ENCODE peak calls at places on chromosomes 2 and 18, in four cellular contexts. Y is HepG2, C is K562, W is HCT116. M is an unnamed sample.

GRCh38 chr2:10532631-10533101 is 84.5 kb upstream of the ODC1 start:
- DNase-seq in Y (no peak), C (no peak), W (no peak), M (no peak)

GRCh38 chr2:42367835-42368234 is 6.8 kb upstream of the COX7A2L start:
- DNase-seq in Y (no peak), C (no peak), W (no peak), M (no peak)

GRCh38 chr18:4636957-4637356 is 181.8 kb upstream of the DLGAP1 start:
- DNase-seq in Y (no peak), C (no peak), W (no peak), M (no peak)

GRCh38 chr2:160427629-160428424 is 65.8 kb downstream of the RBMS1 start:
- DNase-seq in Y (no peak), C (no peak), W (no peak), M (no peak)

GRCh38 chr2:128690431-128690830 is 371.8 kb upstream of the HS6ST1 start:
- DNase-seq in Y (no peak), C (peak; percentile 77), W (no peak), M (no peak)

GRCh38 chr2:206392118-206392517 is 51.2 kb upstream of the ADAM23 start:
- DNase-seq in Y (peak; percentile 62), C (peak; percentile 53), W (peak; percentile 46), M (no peak)

GRCh38 chr2:226691265-226691664 is 108.4 kb downstream of the IRS1 start:
- DNase-seq in Y (peak; percentile 45), C (no peak), W (no peak), M (no peak)

GRCh38 chr2:75522543-75523312 is 38.0 kb downstream of the EVA1A start:
- DNase-seq in Y (peak; percentile 99), C (no peak), W (no peak), M (no peak)

GRCh38 chr2:165105911-165106310 is 97.9 kb downstream of the SCN3A start:
- DNase-seq in Y (no peak), C (no peak), W (no peak), M (no peak)

GRCh38 chr18:79588636-79589481 is 90.7 kb upstream of the CTDP1 start:
- DNase-seq in Y (peak; percentile 47), C (no peak), W (no peak), M (no peak)

GRCh38 chr18:75265872-75266271 is 55.3 kb downstream of the TSHZ1 start:
- DNase-seq in Y (no peak), C (no peak), W (no peak), M (no peak)

GRCh38 chr2:8259106-8259840 is 422.6 kb upstream of the ID2 start:
- DNase-seq in Y (no peak), C (no peak), W (no peak), M (no peak)

GRCh38 chr2:27885246-27885645 is 4.9 kb downstream of the RBKS start:
- DNase-seq in Y (no peak), C (no peak), W (no peak), M (no peak)

GRCh38 chr2:79887747-79888374 is 375.0 kb downstream of the CTNNA2 start:
- DNase-seq in Y (peak; percentile 61), C (peak; percentile 35), W (peak; percentile 31), M (peak; percentile 39)

GRCh38 chr2:73925853-73926492 is 707 bp upstream of the DGUOK start:
- DNase-seq in Y (no peak), C (no peak), W (no peak), M (no peak)

GRCh38 chr2:29580223-29580622 is 341.2 kb downstream of the ALK start:
- DNase-seq in Y (no peak), C (no peak), W (no peak), M (no peak)

GRCh38 chr2:232411901-232412629 is 5.4 kb downstream of the ALPG start:
- DNase-seq in Y (no peak), C (no peak), W (no peak), M (no peak)

GRCh38 chr2:69544951-69545350 is 98.6 kb downstream of the AAK1 start:
- DNase-seq in Y (no peak), C (no peak), W (no peak), M (no peak)
- TF ChIP-seq TCF7L2 in Y (no peak), C (no peak), W (no peak), M (no peak)

DNA sequence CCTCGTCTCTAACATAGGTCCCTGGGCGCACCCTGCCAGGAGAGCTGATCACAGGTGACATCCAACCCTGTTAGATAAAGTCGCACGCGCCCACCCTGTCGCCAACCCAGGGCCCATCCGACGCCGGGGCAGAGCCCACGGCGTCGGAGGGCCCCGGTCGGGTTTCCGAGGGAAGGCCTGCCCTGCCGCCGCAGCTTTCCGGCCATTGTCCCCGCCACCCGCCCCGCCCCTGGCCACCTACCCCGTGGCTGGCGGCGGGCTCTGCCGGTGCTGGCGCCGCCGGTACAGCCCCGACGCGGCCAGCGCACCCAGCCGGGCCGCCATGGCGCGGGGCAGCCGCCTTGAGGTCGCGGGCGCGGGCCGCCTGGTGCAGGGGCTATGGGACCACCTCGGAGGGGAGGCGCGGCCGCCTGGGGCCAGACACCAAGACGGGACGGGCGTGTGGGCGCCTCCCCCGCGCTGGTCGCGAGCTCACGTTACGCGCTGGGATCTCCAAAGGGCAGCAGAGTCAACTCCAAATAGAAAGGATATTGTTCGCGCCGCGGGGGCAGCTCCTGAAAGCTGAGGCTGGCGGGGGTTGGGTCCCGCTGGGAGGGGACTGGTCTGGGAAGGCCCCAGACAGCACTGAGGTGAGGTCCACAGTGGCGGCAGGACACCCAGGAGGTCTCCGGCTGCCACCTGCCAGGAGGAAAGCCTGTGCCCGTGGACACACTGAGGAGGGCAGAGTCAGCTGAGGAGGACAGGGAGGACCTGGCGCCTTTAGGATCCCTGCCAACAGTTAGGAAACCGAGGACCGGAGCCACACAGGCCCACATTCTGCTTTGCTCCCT is 11.1 kb downstream of the LIMS2 start:
- DNase-seq in Y (no peak), C (no peak), W (no peak), M (no peak)
- TF ChIP-seq SIN3A in Y (no peak), C (no peak), W (no peak), M (no peak)

DNA sequence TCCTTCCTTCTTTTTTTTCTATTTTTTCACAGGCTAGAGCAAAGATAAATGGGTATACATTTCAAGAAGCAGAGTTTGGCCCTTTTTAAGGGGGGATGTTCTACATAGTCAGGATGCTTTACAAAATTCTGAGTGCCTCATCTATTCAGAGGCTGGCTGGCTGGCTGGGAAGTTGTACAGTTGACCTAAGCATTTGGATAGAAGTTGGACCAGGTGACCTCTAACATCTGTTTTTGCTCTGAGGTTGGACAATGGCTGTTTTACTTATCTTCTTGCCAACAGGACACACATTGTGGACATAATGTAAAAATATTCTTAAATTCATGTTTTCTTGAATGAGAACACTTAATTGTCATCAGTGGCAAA is 205.4 kb downstream of the PTPRM start:
- DNase-seq in Y (no peak), C (no peak), W (no peak), M (no peak)
- TF ChIP-seq TCF7L2 in Y (no peak), C (no peak), W (no peak), M (no peak)

DNA sequence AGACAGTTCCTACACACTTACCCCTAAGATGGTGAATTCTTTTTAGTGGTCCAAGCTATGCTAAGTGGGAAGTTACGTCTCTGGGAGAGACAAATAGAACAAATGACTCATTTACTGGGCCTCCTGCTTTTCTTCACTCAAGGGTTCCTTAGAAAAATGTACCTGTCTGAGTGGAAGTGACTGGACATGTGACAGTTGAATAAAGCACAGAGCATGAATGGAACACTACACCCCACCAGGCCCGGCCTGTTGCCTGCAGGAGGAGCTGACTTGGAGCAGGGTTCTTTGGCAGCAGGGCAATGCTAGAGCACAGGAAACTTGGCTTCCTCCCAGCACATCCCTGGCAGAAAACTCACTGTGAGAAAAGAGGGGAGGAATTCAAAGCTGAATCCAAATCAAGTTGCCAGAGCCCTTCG is 451.0 kb upstream of the SETBP1 start:
- DNase-seq in Y (no peak), C (no peak), W (no peak), M (no peak)
- TF ChIP-seq SIN3A in Y (no peak), C (no peak), W (no peak), M (no peak)

DNA sequence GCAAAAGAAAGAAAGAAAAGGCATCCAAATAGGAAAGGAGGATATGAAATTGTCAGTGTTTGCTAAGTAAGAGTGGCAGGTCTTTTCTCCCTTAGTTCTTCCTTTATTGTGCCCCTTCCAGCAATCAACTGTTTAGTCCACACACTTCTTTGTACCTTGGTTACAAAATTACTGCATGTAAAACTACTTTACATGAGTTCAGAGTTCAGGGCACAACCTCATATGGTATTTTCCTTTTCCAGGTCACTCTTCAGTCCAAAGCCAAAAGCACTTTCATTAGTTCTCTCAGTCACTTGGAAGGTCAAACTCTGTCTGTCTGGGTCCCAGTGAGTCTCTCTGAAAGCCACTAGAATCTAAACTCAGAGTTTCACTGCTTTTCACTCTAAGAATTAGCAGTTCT is 122.5 kb upstream of the SRD5A2 start:
- DNase-seq in Y (no peak), C (no peak), W (no peak), M (no peak)
- TF ChIP-seq TCF7L2 in Y (no peak), C (no peak), W (no peak), M (no peak)

M was measured in Panc1.